ENCODE peak calls at places on chromosomes 2 and 18, in ten cellular contexts. T is Peyer's patch, U is AG04450, L is A673, F is Panc1, Q is dorsolateral prefrontal cortex, A is endodermal cell, N is endothelial cell, M is mesothelial cell of epicardium, E is neural progenitor cell. X is an unnamed sample.

GRCh38 chr2:30408961-30409387 is 38.1 kb upstream of the LCLAT1 start:
- DNase-seq in T (no peak), U (no peak), L (no peak), F (no peak), Q (no peak), A (no peak), N (no peak), M (no peak), E (no peak), X (no peak)

GRCh38 chr18:78073275-78073674 is 823.6 kb downstream of the GALR1 start:
- DNase-seq in T (no peak), U (no peak), L (no peak), F (no peak), Q (no peak), A (no peak), N (no peak), M (no peak), E (peak), X (no peak)

GRCh38 chr2:126719191-126720030 is 63.5 kb downstream of the GYPC start:
- DNase-seq in T (no peak), U (no peak), L (no peak), F (no peak), Q (no peak), A (no peak), N (peak), M (no peak), E (no peak), X (no peak)

GRCh38 chr18:31042391-31043181 is at the start of gene DSC3:
- DNase-seq in T (no peak), U (no peak), L (no peak), F (no peak), Q (no peak), A (peak), N (peak), M (peak), E (peak), X (no peak)

GRCh38 chr2:102667072-102667471 is 47.7 kb downstream of the SLC9A2 start:
- DNase-seq in T (no peak), U (no peak), L (no peak), F (no peak), Q (no peak), A (no peak), N (no peak), M (no peak), E (no peak), X (no peak)

GRCh38 chr2:100940766-100941645 is 61.1 kb upstream of the RPL31 start:
- DNase-seq in T (no peak), U (no peak), L (no peak), F (no peak), Q (no peak), A (peak), N (no peak), M (no peak), E (no peak), X (no peak)

GRCh38 chr2:201972621-201973255 is 60.9 kb upstream of the FZD7 start:
- DNase-seq in T (no peak), U (no peak), L (no peak), F (no peak), Q (no peak), A (peak), N (no peak), M (no peak), E (peak), X (no peak)

GRCh38 chr2:212330263-212330662 is 208.3 kb downstream of the ERBB4 start:
- DNase-seq in T (no peak), U (no peak), L (peak), F (no peak), Q (peak), A (peak), N (no peak), M (no peak), E (no peak), X (no peak)

GRCh38 chr2:61065706-61066688 is at the start of gene SANBR:
- DNase-seq in T (peak), U (no peak), L (peak), F (no peak), Q (peak), A (peak), N (peak), M (peak), E (peak), X (peak)

GRCh38 chr2:127308586-127309138 is 14.7 kb upstream of the ERCC3 start:
- DNase-seq in T (no peak), U (no peak), L (no peak), F (no peak), Q (peak), A (no peak), N (no peak), M (no peak), E (no peak), X (no peak)

DNA sequence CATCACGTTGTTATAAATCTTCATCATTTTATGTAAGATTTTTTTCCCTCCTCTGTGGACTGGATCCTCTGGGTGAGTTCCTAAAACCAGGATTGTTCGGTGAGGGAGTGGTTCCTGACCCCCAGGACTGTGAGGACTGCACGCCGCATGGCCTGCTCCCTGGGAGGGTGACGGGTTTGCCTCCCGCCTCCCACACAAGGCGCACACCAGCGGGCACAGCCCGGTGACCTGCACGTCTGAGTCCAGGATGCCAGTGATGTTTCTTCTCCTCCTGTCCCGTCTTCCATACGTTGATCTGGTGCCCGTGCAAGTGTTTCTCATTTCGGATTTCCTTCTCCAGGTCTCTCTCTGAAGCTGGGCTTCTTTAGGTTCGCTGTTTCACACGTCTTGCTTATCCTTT is 27.1 kb downstream of the CTDP1 start:
- DNase-seq in T (no peak), U (no peak), L (no peak), F (no peak), Q (no peak), A (no peak), N (no peak), M (no peak), E (no peak), X (no peak)
- TF ChIP-seq CTCF in T (no peak), U (no peak), L (no peak), F (no peak), Q (no peak), A (no peak), N (no peak), M (no peak), E (no peak), X (no peak)

DNA sequence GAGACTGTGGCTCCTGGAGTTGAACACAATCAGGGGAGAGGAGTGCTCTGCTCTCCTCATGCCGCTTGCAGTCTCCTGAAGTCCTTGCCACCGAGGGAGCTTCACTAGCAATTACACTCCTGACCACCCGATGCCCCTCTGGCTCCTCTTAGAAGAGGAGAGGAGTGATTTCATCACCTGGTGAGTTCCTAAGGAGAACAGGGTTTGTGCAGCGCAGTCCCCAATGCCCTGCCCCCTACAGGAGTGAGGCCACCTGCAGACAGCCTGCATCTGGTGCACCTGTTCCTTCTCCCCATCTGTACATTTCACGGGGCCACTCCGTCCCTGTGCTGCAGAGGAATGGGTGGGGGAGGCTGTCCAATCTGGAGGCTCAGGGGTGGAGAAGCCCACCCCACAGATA is 267.2 kb downstream of the HRH4 start:
- DNase-seq in T (no peak), U (no peak), L (no peak), F (no peak), Q (no peak), A (peak), N (no peak), M (no peak), E (peak), X (no peak)
- TF ChIP-seq CTCF in T (no peak), U (no peak), L (no peak), F (no peak), Q (no peak), A (peak), N (no peak), M (no peak), E (peak), X (no peak)

GRCh38 chr18:49399003-49399402 is 61.4 kb downstream of the DYM start:
- DNase-seq in T (no peak), U (no peak), L (no peak), F (no peak), Q (no peak), A (no peak), N (peak), M (no peak), E (no peak), X (no peak)

GRCh38 chr18:49398331-49398730 is 62.1 kb downstream of the DYM start:
- DNase-seq in T (no peak), U (no peak), L (no peak), F (no peak), Q (no peak), A (no peak), N (no peak), M (no peak), E (no peak), X (no peak)

GRCh38 chr18:49394191-49394590 is 66.3 kb downstream of the DYM start:
- DNase-seq in T (no peak), U (no peak), L (no peak), F (no peak), Q (no peak), A (no peak), N (no peak), M (no peak), E (no peak), X (no peak)

GRCh38 chr18:49392352-49392751 is 68.1 kb downstream of the DYM start:
- DNase-seq in T (no peak), U (no peak), L (no peak), F (no peak), Q (no peak), A (no peak), N (no peak), M (no peak), E (no peak), X (no peak)

GRCh38 chr18:49393011-49393410 is 67.4 kb downstream of the DYM start:
- DNase-seq in T (no peak), U (no peak), L (no peak), F (no peak), Q (no peak), A (no peak), N (no peak), M (no peak), E (no peak), X (no peak)
- TF ChIP-seq CTCF in T (no peak), U (no peak), L (no peak), F (no peak), Q (no peak), A (no peak), N (no peak), M (no peak), E (no peak), X (no peak)

DNA sequence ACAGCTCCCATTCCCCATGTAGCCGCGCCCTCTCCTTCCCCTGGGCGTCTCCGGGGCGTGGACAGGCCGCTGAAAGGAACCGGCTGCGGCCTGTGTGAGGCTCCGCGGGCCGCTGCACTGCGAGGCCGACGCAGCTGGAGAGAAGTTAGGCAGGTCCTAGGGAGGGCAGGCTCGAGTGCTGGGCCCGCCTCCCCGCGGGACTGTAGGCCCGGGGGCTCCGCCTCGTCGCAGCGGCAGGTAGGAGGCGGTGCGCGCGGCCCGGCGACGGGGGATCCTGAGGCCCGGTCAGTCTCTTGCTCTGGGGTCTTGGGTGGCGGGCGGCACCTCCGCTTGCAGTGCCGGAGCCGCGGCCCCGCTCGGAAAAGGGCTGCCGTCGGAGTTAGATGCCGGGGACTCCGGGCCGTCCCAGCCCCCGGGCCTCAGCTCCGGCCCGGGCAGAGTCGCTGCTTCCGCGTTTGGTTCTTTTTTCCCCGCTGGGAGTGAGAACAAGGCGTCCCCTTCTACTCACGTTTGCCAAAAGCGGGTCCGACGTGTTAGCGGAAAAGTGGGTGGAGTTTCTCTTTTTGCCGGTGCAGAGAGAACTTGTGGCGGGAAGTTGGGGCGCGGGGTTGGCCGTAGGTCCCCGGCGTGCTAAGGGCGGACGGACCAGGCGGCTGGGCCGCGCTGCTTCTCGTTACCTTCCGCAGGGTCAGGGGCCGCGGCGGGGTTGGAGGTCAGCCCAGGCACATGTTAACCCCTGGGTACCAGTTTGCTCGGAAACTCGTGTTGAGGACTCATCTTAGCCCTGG is at the start of gene VRK2:
- DNase-seq in T (peak), U (peak), L (peak), F (peak), Q (no peak), A (peak), N (peak), M (peak), E (peak), X (peak)
- TF ChIP-seq CTCF in T (peak), U (peak), L (no peak), F (peak), Q (peak), A (peak), N (no peak), M (no peak), E (peak), X (no peak)

DNA sequence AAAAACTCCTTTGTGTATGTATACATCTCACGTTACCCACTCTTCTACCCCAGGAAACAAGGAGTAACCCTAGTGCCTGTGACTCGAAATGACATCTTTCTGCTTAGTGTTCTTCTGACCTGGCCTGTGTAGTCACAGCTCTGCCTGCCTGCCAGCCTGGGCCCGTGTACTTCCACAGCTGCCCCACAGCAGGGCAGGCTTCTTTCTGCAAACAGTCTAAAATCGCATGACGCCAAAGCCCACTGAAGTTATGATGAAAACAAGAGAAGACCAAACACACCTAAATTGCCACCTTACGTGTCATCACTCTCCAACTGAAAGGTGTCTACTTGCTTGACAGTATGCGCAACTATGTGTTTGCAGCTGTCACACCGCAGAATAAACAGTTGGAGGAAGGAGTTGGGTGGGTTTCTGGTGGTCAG is 1.5 kb downstream of the GAREM1 start:
- DNase-seq in T (no peak), U (no peak), L (peak), F (no peak), Q (peak), A (peak), N (peak), M (no peak), E (peak), X (no peak)
- TF ChIP-seq CTCF in T (no peak), U (peak), L (no peak), F (peak), Q (no peak), A (peak), N (no peak), M (no peak), E (peak), X (no peak)

X was measured in D721Med.